ENCODE peak calls at places on chromosomes 6 and 20, in four cellular contexts. One of them, this sample, is unnamed.

GRCh38 chr20:18057106-18057993 is at the start of gene OVOL2:
- DNase-seq in GM23338: peak
- DNase-seq in GM23248: peak
- DNase-seq in OCI-LY7: no peak
- DNase-seq in this sample: peak

GRCh38 chr20:49210101-49210749 is 9.0 kb upstream of the DDX27 start:
- DNase-seq in GM23338: no peak
- DNase-seq in OCI-LY7: no peak
- DNase-seq in GM23248: no peak
- DNase-seq in this sample: no peak

GRCh38 chr6:106155219-106155830 is 69.2 kb downstream of the PRDM1 start:
- DNase-seq in OCI-LY7: no peak
- DNase-seq in GM23248: peak
- DNase-seq in GM23338: no peak
- DNase-seq in this sample: no peak

GRCh38 chr6:11876934-11877433 is 98.4 kb upstream of the ADTRP start:
- DNase-seq in GM23338: no peak
- DNase-seq in OCI-LY7: no peak
- DNase-seq in GM23248: no peak
- DNase-seq in this sample: no peak

GRCh38 chr6:141118991-141119390 is 1013.7 kb upstream of the GJE1 start:
- DNase-seq in OCI-LY7: no peak
- DNase-seq in GM23338: no peak
- DNase-seq in GM23248: no peak
- DNase-seq in this sample: no peak

GRCh38 chr6:170040906-170041305 is 250.0 kb downstream of the DLL1 start:
- DNase-seq in OCI-LY7: no peak
- DNase-seq in GM23248: no peak
- DNase-seq in GM23338: no peak
- DNase-seq in this sample: no peak

GRCh38 chr20:58705525-58705924 is 12.9 kb downstream of the NPEPL1 start:
- DNase-seq in OCI-LY7: no peak
- DNase-seq in GM23338: no peak
- DNase-seq in GM23248: no peak
- DNase-seq in this sample: no peak

GRCh38 chr6:169722362-169723199 is 1.7 kb downstream of the PHF10 start:
- DNase-seq in GM23338: peak
- DNase-seq in OCI-LY7: peak
- DNase-seq in GM23248: peak
- DNase-seq in this sample: peak

GRCh38 chr6:110034637-110035096 is 56.6 kb downstream of the GPR6 start:
- DNase-seq in GM23248: no peak
- DNase-seq in OCI-LY7: no peak
- DNase-seq in GM23338: no peak
- DNase-seq in this sample: no peak

GRCh38 chr6:138004423-138005287 is 102.6 kb downstream of the PERP start:
- DNase-seq in OCI-LY7: peak
- DNase-seq in GM23248: peak
- DNase-seq in GM23338: peak
- DNase-seq in this sample: peak

GRCh38 chr6:55892749-55893357 is 17.5 kb upstream of the BMP5 start:
- DNase-seq in GM23338: no peak
- DNase-seq in GM23248: peak
- DNase-seq in OCI-LY7: no peak
- DNase-seq in this sample: no peak

GRCh38 chr6:50843842-50844241 is 25.2 kb downstream of the TFAP2B start:
- DNase-seq in GM23248: no peak
- DNase-seq in OCI-LY7: no peak
- DNase-seq in GM23338: peak
- DNase-seq in this sample: peak

GRCh38 chr6:1610497-1611321 is 994 bp downstream of the FOXC1 start:
- DNase-seq in GM23338: peak
- DNase-seq in GM23248: peak
- DNase-seq in OCI-LY7: no peak
- DNase-seq in this sample: peak

GRCh38 chr6:37137201-37137880 is 32.6 kb upstream of the PIM1 start:
- DNase-seq in GM23338: peak
- DNase-seq in GM23248: peak
- DNase-seq in OCI-LY7: no peak
- DNase-seq in this sample: peak

GRCh38 chr6:91271807-91272206 is 684.9 kb upstream of the MAP3K7 start:
- DNase-seq in GM23338: no peak
- DNase-seq in OCI-LY7: no peak
- DNase-seq in GM23248: no peak
- DNase-seq in this sample: no peak

GRCh38 chr6:83429857-83430605 is 820 bp downstream of the ME1 start:
- DNase-seq in GM23248: peak
- DNase-seq in OCI-LY7: no peak
- DNase-seq in GM23338: peak
- DNase-seq in this sample: peak

GRCh38 chr6:148367418-148368024 is 24.9 kb downstream of the SASH1 start:
- DNase-seq in GM23248: peak
- DNase-seq in GM23338: peak
- DNase-seq in OCI-LY7: no peak
- DNase-seq in this sample: peak

GRCh38 chr6:127567476-127567875 is 9.5 kb upstream of the C6orf58 start:
- DNase-seq in OCI-LY7: no peak
- DNase-seq in GM23338: no peak
- DNase-seq in GM23248: no peak
- DNase-seq in this sample: no peak

GRCh38 chr20:38745757-38746156 is 2.5 kb upstream of the ACTR5 start:
- DNase-seq in GM23338: no peak
- DNase-seq in OCI-LY7: no peak
- DNase-seq in GM23248: no peak
- DNase-seq in this sample: no peak
- H2AFZ ChIP-seq in GM23338: no peak
- H2AFZ ChIP-seq in OCI-LY7: peak
- H2AFZ ChIP-seq in GM23248: no peak
- H2AFZ ChIP-seq in this sample: no peak

GRCh38 chr20:25750765-25751696 is 54.4 kb upstream of the ZNF337 start:
- DNase-seq in OCI-LY7: peak
- DNase-seq in GM23338: peak
- DNase-seq in GM23248: peak
- DNase-seq in this sample: peak
- TF ChIP-seq EZH2phosphoT487 in OCI-LY7: no peak
- TF ChIP-seq EZH2phosphoT487 in GM23338: no peak
- TF ChIP-seq EZH2phosphoT487 in GM23248: no peak
- TF ChIP-seq EZH2phosphoT487 in this sample: no peak

DNA sequence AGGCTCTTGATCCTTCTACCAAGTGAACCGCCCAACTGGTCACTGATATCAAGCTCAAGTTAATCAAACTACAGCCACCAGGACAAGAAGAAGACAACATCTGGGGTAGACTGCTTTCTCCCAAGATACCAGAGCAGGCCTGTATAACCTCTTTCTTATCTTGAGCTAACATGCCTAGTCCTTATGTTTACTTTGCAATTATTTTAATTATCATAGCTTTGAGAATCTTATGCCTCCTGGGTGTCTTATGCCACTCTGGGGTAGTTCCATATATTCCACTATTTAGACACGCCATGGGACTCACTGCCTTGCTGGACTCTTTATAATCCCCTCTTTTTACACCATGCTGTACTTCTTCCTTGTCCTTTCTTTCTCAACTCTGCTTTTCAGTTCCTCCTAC is 41.5 kb upstream of the ECI2 start:
- DNase-seq in GM23248: no peak
- DNase-seq in OCI-LY7: no peak
- DNase-seq in GM23338: no peak
- DNase-seq in this sample: no peak
- H2AFZ ChIP-seq in GM23248: no peak
- H2AFZ ChIP-seq in OCI-LY7: no peak
- H2AFZ ChIP-seq in GM23338: no peak
- H2AFZ ChIP-seq in this sample: no peak

DNA sequence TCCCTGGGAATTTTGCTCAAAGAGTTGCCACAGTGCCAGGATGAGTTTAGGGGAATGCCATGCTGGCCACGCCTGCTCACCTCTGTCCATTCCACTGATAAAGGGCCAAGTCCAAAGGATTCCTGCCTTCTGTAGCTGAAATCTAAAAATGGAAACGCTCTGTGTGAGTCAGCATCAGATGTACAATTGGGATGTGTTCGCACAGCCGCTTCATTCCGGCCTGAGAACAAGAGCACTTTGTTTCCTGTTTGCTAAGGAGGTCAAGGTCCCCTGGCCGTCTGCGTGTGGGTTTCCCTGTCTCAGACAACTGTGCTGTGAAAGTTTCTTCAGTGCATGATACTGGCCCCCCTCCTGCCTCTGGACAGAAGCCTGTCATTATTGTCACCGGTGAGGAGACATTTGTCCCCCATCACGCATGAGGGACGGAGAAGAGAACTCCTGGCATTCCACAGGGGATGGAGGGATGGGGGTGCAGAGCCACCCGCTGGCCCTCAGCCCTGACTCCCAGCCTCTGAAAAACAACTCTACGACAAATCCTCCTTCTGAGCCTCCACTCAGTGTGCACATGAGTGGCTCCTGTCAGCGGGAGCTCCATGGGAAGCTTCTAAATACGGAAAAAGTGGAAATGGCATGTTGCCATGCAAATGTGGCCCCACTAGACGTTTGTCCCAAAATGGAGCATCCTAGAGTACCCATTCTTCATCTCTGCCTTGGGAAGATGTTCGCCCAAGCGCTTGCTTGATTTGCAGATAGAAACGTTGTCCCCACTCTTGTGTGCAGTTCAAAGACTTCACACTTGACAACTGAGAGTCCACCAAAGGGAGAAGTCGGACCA is 143.5 kb upstream of the AFDN start:
- DNase-seq in OCI-LY7: no peak
- DNase-seq in GM23338: no peak
- DNase-seq in GM23248: no peak
- DNase-seq in this sample: no peak
- TF ChIP-seq EZH2phosphoT487 in OCI-LY7: no peak
- TF ChIP-seq EZH2phosphoT487 in GM23338: no peak
- TF ChIP-seq EZH2phosphoT487 in GM23248: no peak
- TF ChIP-seq EZH2phosphoT487 in this sample: no peak